ENCODE peak calls at places on chromosomes 12 and 14, in seven cellular contexts. P is tibial artery; W is left ventricle myocardium inferior; S is Calu3; V is colonic mucosa; B is CD8-positive, alpha-beta T cell; Y is lower lobe of right lung. X is an unnamed sample.

GRCh38 chr12:105064564-105065222 is 19.6 kb downstream of the ALDH1L2 start:
- DNase-seq in P (no peak), W (no peak), S (no peak), V (no peak), B (no peak), Y (no peak), X (no peak)

GRCh38 chr12:31122481-31122880 is 48.8 kb downstream of the DDX11 start:
- DNase-seq in P (no peak), W (no peak), S (no peak), V (no peak), B (no peak), Y (no peak), X (no peak)

GRCh38 chr14:33780035-33780434 is 170.8 kb downstream of the EGLN3 start:
- DNase-seq in P (no peak), W (no peak), S (no peak), V (no peak), B (no peak), Y (no peak), X (no peak)

GRCh38 chr12:14443531-14443930 is 78.0 kb downstream of the ATF7IP start:
- DNase-seq in P (no peak), W (no peak), S (no peak), V (no peak), B (no peak), Y (no peak), X (no peak)

GRCh38 chr12:41304526-41304925 is 116.4 kb downstream of the PDZRN4 start:
- DNase-seq in P (no peak), W (no peak), S (no peak), V (no peak), B (no peak), Y (no peak), X (no peak)

GRCh38 chr14:24307575-24308341 is at the start of gene CIDEB:
- DNase-seq in P (no peak), W (peak; percentile 45), S (peak; percentile 65), V (peak; percentile 87), B (peak; percentile 48), Y (peak; percentile 65), X (peak; percentile 60)

GRCh38 chr14:60313093-60313492 is 64.1 kb downstream of the PPM1A start:
- DNase-seq in P (no peak), W (no peak), S (no peak), V (no peak), B (no peak), Y (no peak), X (no peak)

GRCh38 chr14:43692706-43693105 is 814.4 kb downstream of the FSCB start:
- DNase-seq in P (no peak), W (no peak), S (no peak), V (no peak), B (no peak), Y (no peak), X (no peak)

GRCh38 chr12:120121766-120122293 is 5.3 kb upstream of the RAB35 start:
- DNase-seq in P (no peak), W (no peak), S (no peak), V (no peak), B (no peak), Y (no peak), X (no peak)

GRCh38 chr12:12166751-12167150 is 96.0 kb downstream of the BCL2L14 start:
- DNase-seq in P (no peak), W (no peak), S (no peak), V (no peak), B (no peak), Y (no peak), X (no peak)

GRCh38 chr14:99430491-99430890 is 50.2 kb downstream of the SETD3 start:
- DNase-seq in P (no peak), W (no peak), S (peak; percentile 22), V (no peak), B (no peak), Y (peak; percentile 56), X (no peak)

DNA sequence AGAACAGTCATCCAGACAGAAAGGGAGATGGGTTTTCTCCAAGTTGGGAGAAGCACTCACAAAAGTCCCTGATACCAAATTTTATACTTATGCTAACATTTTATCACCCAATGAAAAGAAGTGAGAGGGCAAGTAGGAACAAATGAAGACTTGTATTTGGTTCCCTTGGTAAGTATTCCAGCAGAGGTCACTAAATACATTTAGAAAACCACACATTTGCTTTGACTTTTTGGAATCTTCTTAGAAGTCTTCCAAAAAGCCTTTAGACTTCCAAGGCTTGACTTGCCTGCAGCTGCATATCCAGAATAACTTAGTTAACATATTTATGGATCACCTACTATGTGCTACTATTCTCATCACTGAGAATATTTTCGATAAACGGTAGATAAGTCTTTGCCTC is 3.1 kb upstream of the GYS2 start:
- DNase-seq in P (no peak), W (no peak), S (no peak), V (no peak), B (no peak), Y (no peak), X (no peak)
- TF ChIP-seq CTCF in P (peak; percentile 9), W (peak; percentile 60), S (no peak), V (peak; percentile 21), B (peak; percentile 18), Y (peak; percentile 44), X (no peak)

DNA sequence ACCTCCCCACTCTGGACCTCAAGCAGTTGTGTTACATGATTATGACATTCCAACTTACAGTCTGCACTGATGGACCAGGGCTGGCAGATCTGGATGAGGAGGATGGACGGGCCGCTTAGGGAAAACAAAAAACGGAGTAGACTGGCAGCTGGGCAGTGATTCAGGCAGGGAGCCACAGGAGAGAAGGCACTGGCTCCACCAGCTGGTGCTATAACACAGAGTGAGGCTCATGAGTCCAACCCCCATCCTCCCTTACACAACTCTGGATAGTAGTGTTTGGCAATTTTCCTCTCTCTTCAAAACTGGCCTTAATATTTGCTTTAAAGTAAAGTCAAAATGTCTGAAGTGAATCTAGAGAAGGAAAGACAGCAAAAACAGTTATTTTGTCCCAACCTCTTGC is 9.7 kb upstream of the RIC8B start:
- DNase-seq in P (peak; percentile 84), W (no peak), S (no peak), V (no peak), B (no peak), Y (no peak), X (no peak)
- TF ChIP-seq CTCF in P (peak; percentile 41), W (peak; percentile 39), S (no peak), V (no peak), B (no peak), Y (no peak), X (no peak)

GRCh38 chr12:32334384-32334783 is 65.0 kb upstream of the FGD4 start:
- DNase-seq in P (no peak), W (no peak), S (no peak), V (no peak), B (no peak), Y (no peak), X (no peak)
- TF ChIP-seq CTCF in P (no peak), W (no peak), S (no peak), V (no peak), B (no peak), Y (no peak), X (no peak)

DNA sequence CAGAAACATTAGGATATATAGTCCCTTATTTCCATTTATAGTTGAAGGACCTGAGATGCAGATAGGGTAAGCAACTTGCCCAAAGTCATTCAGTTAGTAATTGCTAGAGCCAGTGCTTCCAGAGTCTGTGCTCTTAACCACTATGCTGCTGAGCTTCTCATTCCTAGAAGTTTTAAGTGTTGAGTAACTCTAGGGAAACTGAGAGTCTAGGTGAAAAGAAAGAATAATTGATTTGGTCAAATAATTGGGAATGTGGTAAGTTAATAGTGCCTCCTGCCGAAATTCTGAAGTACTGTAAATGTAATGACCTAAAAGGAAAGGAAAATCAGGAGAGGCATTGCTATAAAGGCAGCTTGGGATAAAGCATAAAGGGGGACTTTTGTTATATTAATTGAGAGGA is 14.1 kb downstream of the PYROXD1 start:
- DNase-seq in P (no peak), W (no peak), S (no peak), V (no peak), B (no peak), Y (no peak), X (no peak)
- TF ChIP-seq CTCF in P (no peak), W (no peak), S (no peak), V (no peak), B (no peak), Y (no peak), X (no peak)